ENCODE peak calls at places on chromosomes 1 and 21, in seven cellular contexts. G, J, A, B, W, Z and M are unnamed samples.

GRCh38 chr1:3597599-3597964 is 13.7 kb downstream of the MEGF6 start:
- DNase-seq in G (peak; percentile 43), J (no peak), A (peak; percentile 28), B (no peak), W (no peak), Z (no peak), M (no peak)

GRCh38 chr1:77060000-77060399 is 159.2 kb downstream of the PIGK start:
- DNase-seq in G (no peak), J (no peak), A (no peak), B (no peak), W (no peak), Z (no peak), M (no peak)

GRCh38 chr1:147478556-147478955 is 62.7 kb upstream of the BCL9 start:
- DNase-seq in G (no peak), J (no peak), A (no peak), B (no peak), W (peak; percentile 25), Z (no peak), M (no peak)

GRCh38 chr1:15949453-15950245 is 26.3 kb downstream of the ZBTB17 start:
- DNase-seq in G (peak; percentile 96), J (peak; percentile 99), A (peak; percentile 81), B (peak; percentile 98), W (peak; percentile 99), Z (peak; percentile 97), M (peak; percentile 96)

GRCh38 chr1:204316164-204316563 is 43.6 kb downstream of the PLEKHA6 start:
- DNase-seq in G (no peak), J (peak; percentile 46), A (no peak), B (no peak), W (no peak), Z (no peak), M (no peak)

GRCh38 chr1:209404577-209404976 is 178.9 kb upstream of the CAMK1G start:
- DNase-seq in G (no peak), J (no peak), A (no peak), B (no peak), W (peak; percentile 75), Z (no peak), M (no peak)

GRCh38 chr21:26077523-26077922 is 93.0 kb downstream of the APP start:
- DNase-seq in G (no peak), J (no peak), A (no peak), B (no peak), W (no peak), Z (no peak), M (no peak)

GRCh38 chr1:216457356-216457755 is 34.1 kb upstream of the USH2A start:
- DNase-seq in G (no peak), J (peak; percentile 62), A (no peak), B (no peak), W (no peak), Z (no peak), M (no peak)

GRCh38 chr1:10651377-10651776 is 145.1 kb downstream of the CASZ1 start:
- DNase-seq in G (no peak), J (no peak), A (no peak), B (no peak), W (no peak), Z (peak; percentile 11), M (no peak)